ENCODE peak calls at places on chromosome 4, in four cellular contexts. D, G, V and I are unnamed samples.

GRCh38 chr4:183659919-183660318 is 826 bp downstream of the TRAPPC11 start:
- DNase-seq in D (no peak), G (no peak), V (no peak), I (no peak)

GRCh38 chr4:89753601-89754066 is 83.3 kb downstream of the SNCA start:
- DNase-seq in D (no peak), G (no peak), V (no peak), I (no peak)

GRCh38 chr4:151099976-151100417 is 569 bp downstream of the RPS3A start:
- DNase-seq in D (no peak), G (no peak), V (no peak), I (no peak)

GRCh38 chr4:24973471-24974251 is 57.1 kb downstream of the LGI2 start:
- DNase-seq in D (peak; percentile 28), G (peak; percentile 41), V (no peak), I (no peak)

GRCh38 chr4:41432889-41433288 is 105.1 kb upstream of the LIMCH1 start:
- DNase-seq in D (peak; percentile 55), G (no peak), V (no peak), I (no peak)

GRCh38 chr4:6262847-6263487 is 6.7 kb upstream of the WFS1 start:
- DNase-seq in D (no peak), G (no peak), V (no peak), I (no peak)

GRCh38 chr4:31702291-31702690 is 982.1 kb downstream of the PCDH7 start:
- DNase-seq in D (no peak), G (no peak), V (no peak), I (no peak)

GRCh38 chr4:145155268-145155870 is 25.0 kb downstream of the OTUD4 start:
- DNase-seq in D (no peak), G (no peak), V (no peak), I (no peak)

GRCh38 chr4:77043507-77044131 is 32.2 kb downstream of the CCNI start:
- DNase-seq in D (no peak), G (no peak), V (no peak), I (no peak)

GRCh38 chr4:125703443-125703842 is 388.7 kb downstream of the FAT4 start:
- DNase-seq in D (no peak), G (no peak), V (no peak), I (no peak)

GRCh38 chr4:183838987-183839712 is 66.0 kb upstream of the STOX2 start:
- DNase-seq in D (no peak), G (no peak), V (no peak), I (peak; percentile 10)

GRCh38 chr4:64747919-64748715 is 338.9 kb upstream of the TECRL start:
- DNase-seq in D (no peak), G (no peak), V (no peak), I (no peak)

GRCh38 chr4:37758226-37758625 is 68.3 kb upstream of the PGM2 start:
- DNase-seq in D (no peak), G (no peak), V (peak; percentile 9), I (no peak)

DNA sequence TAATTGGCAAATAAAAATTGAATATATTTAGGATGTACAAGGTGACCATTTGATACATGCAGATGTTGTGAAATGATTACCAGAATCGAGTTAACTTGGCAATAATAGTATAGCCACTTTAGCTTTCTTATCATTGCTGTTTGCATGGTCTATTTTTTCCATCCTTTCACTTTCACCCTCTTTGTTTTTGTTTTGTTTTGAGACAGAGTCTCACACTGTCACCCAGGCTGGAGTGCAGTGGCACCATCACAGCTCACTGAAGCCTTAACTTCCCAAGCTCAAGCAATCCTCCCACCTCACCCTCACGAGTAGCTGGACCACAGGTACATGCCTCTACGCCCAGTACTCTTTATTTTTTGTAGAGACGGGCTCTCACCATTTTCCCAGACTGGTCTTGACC is 218.6 kb upstream of the ADGRL3 start:
- DNase-seq in D (no peak), G (no peak), V (no peak), I (no peak)
- TF ChIP-seq CTCF in D (no peak), G (no peak), V (no peak), I (no peak)

GRCh38 chr4:185831125-185831815 is 19.3 kb upstream of the SORBS2 start:
- DNase-seq in D (no peak), G (peak; percentile 25), V (no peak), I (no peak)
- TF ChIP-seq CTCF in D (no peak), G (no peak), V (no peak), I (no peak)

DNA sequence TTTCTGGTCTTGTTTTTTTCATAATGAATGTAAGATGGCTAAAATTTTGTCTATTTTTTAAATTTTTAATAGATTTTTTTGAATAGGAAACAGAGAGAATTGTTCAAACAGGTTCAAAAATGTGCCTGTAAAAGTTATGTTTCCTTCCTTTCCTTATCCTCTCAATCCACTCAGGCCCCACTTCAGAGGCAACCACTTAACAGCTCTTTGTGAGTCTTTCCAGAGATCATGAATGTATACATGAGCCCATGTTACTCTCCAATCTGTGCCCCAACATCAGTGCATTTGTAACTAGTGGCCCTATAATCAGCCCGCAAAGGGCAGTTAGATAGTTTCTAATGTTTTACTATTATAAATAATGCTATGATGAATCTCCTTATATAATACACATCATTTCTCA is 14.0 kb downstream of the CFI start:
- DNase-seq in D (no peak), G (no peak), V (no peak), I (no peak)
- TF ChIP-seq CTCF in D (no peak), G (no peak), V (no peak), I (no peak)

GRCh38 chr4:35723973-35724372 is 520.3 kb downstream of the ARAP2 start:
- DNase-seq in D (no peak), G (no peak), V (no peak), I (no peak)

GRCh38 chr4:35730414-35730813 is 513.9 kb downstream of the ARAP2 start:
- DNase-seq in D (no peak), G (no peak), V (no peak), I (no peak)

DNA sequence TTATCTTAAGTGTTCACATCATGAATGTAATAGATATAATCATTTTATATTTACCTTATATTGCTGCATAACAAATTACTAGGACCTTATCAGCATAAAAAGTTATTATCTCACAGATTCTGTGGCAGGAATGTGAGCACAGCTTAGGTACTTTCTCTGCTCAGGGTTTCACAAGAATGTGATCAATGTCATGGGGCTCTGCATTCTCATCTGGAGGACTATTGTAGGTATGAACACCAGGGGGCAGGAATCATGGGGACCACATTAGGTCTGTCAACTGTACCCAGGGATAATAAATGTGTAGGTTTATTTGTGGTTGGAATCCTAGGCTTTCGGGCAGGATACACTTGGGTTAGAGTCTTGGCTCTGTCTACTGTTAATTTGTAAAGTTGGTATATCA is 519.2 kb downstream of the ARAP2 start:
- DNase-seq in D (peak; percentile 31), G (no peak), V (no peak), I (no peak)
- TF ChIP-seq CTCF in D (peak; percentile 63), G (no peak), V (no peak), I (peak; percentile 49)

GRCh38 chr4:113094802-113095201 is 45.3 kb downstream of the ANK2 start:
- DNase-seq in D (no peak), G (no peak), V (no peak), I (no peak)
- TF ChIP-seq CTCF in D (peak; percentile 91), G (no peak), V (no peak), I (peak; percentile 70)

DNA sequence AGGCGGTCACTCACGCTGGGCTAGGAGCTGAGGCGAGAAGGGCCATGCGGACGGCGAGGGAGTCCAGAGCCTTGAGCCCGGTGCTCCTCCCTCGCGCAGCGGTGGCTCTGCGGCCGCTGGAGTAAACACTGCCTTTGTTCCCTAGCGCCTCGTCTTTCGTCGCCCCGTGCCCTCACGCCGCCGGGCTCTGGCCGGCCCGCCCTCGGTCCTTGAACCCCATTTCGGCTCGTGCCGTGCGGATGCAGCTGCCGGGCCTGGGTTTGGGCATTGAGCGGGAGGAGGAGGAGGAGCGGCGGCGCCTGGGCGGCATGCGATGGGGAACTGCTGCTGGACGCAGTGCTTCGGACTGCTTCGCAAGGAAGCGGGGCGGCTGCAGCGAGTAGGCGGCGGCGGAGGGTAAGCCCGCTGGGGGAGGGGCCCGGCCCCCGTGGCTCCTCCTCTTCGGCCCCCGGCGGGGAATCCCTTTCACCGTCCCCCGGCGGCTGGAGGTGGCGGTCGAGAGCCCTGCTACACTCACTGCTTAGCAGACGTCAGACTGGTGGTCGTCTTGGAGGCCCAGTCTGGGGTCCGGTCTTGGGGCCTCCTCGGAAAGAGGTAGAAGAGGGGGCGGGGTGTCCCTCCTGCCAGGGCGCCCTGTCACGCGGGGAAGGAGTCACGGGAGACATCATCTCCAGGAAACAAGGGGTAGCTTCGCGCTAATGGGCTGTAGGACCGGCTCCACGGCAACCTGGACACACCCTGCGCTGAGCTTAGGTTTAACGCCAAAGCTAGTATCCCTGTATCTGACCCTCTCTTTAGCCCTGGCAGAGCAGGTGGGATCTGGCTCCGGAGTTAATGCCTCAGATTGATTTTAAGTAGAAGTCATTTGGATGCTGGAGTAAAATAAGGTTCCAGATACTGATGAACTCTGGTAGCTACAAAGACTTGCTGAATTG is at the start of gene AP1AR:
- DNase-seq in D (peak; percentile 89), G (peak; percentile 84), V (peak; percentile 36), I (peak; percentile 90)
- TF ChIP-seq CTCF in D (peak; percentile 59), G (peak; percentile 24), V (peak; percentile 45), I (peak; percentile 19)

GRCh38 chr4:61500883-61501282 is 300.8 kb downstream of the ADGRL3 start:
- DNase-seq in D (no peak), G (no peak), V (no peak), I (no peak)
- TF ChIP-seq CTCF in D (peak; percentile 38), G (no peak), V (no peak), I (no peak)

DNA sequence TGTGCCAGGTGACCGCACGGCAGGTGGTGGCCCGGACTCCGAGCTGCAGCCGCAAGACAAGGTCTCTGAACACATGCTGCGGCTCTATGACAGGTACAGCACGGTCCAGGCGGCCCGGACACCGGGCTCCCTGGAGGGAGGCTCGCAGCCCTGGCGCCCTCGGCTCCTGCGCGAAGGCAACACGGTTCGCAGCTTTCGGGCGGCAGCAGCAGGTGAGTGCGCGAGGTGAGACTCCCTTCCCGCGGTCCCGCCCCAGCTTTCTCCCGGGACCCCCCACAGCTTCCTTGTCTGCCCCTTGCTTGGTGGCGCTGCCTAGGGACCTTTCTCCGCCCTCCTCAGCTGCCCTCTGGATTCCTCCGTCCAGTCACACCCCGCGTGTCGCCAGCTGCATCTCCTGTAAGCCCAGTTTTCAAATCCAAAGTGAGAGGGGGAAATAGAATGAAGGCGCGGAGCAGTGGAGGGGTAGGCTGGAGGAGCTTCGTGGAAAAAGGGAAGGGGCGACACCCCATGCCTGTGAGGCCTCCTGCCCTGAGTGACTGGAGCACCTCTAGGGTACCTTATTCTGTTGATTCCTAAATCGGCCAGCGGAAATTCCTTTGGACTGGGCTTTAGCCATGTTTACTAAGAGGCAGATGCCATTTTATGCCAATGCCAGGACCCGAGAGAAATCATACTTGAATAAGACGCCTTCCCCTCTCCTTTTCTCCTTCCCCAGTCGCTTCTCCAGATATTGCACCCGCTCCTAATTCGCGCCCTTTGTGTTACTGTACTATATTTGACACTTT is 1.1 kb downstream of the BMP3 start:
- DNase-seq in D (peak; percentile 46), G (peak; percentile 32), V (no peak), I (no peak)
- TF ChIP-seq CTCF in D (no peak), G (no peak), V (no peak), I (no peak)

GRCh38 chr4:4575284-4576211 is 33.7 kb upstream of the STX18 start:
- DNase-seq in D (peak; percentile 84), G (peak; percentile 72), V (peak; percentile 4), I (peak; percentile 70)
- TF ChIP-seq CTCF in D (peak; percentile 60), G (peak; percentile 67), V (peak; percentile 56), I (peak; percentile 59)